ENCODE peak calls at places on chromosomes 11 and 22, in seven cellular contexts. A is ELR; L is cardiac fibroblast; W is dorsolateral prefrontal cortex; M is Caco-2; O is hepatocyte; X is activated CD4-positive, alpha-beta T cell treated with anti-CD3 and anti-CD28 coated beads for 1 hour. D is an unnamed sample.

GRCh38 chr22:25702046-25702445 is 39.9 kb upstream of the MYO18B start:
- DNase-seq in A (peak), L (peak), W (no peak), M (no peak), O (no peak), X (no peak), D (no peak)

GRCh38 chr11:6703247-6704063 is 20.3 kb upstream of the MRPL17 start:
- DNase-seq in A (peak), L (peak), W (peak), M (peak), O (peak), X (no peak), D (peak)

GRCh38 chr11:72239849-72240460 is 4.0 kb downstream of the PHOX2A start:
- DNase-seq in A (peak), L (peak), W (no peak), M (peak), O (peak), X (no peak), D (no peak)

GRCh38 chr11:122115520-122116343 is at the start of gene BLID:
- DNase-seq in A (peak), L (peak), W (peak), M (peak), O (peak), X (no peak), D (no peak)

GRCh38 chr22:50107529-50107928 is 17.7 kb downstream of the MOV10L1 start:
- DNase-seq in A (no peak), L (no peak), W (no peak), M (no peak), O (no peak), X (no peak), D (no peak)

GRCh38 chr11:131688056-131688693 is 317.8 kb downstream of the NTM start:
- DNase-seq in A (peak), L (peak), W (peak), M (peak), O (peak), X (no peak), D (no peak)

GRCh38 chr11:129141748-129142475 is 50.2 kb downstream of the ARHGAP32 start:
- DNase-seq in A (no peak), L (peak), W (no peak), M (no peak), O (no peak), X (no peak), D (no peak)

GRCh38 chr11:58574851-58575250 is 805 bp downstream of the LPXN start:
- DNase-seq in A (peak), L (peak), W (no peak), M (no peak), O (no peak), X (no peak), D (peak)

GRCh38 chr11:47417712-47418111 is 8.5 kb downstream of the PSMC3 start:
- DNase-seq in A (no peak), L (no peak), W (no peak), M (no peak), O (no peak), X (no peak), D (no peak)

GRCh38 chr22:24996420-24996952 is 44.0 kb downstream of the KIAA1671 start:
- DNase-seq in A (peak), L (no peak), W (no peak), M (peak), O (peak), X (no peak), D (peak)

GRCh38 chr11:35006389-35007128 is 90.1 kb downstream of the PDHX start:
- DNase-seq in A (peak), L (no peak), W (no peak), M (no peak), O (no peak), X (no peak), D (no peak)

GRCh38 chr11:130801287-130802146 is 114.8 kb downstream of the SNX19 start:
- DNase-seq in A (peak), L (peak), W (no peak), M (no peak), O (no peak), X (no peak), D (peak)

GRCh38 chr22:37472418-37473006 is 13.7 kb downstream of the MFNG start:
- DNase-seq in A (peak), L (peak), W (no peak), M (peak), O (peak), X (peak), D (no peak)

GRCh38 chr11:11444027-11444799 is 91.2 kb upstream of the CSNK2A3 start:
- DNase-seq in A (no peak), L (peak), W (no peak), M (no peak), O (no peak), X (no peak), D (no peak)

GRCh38 chr22:33986167-33986771 is 66.0 kb upstream of the LARGE1 start:
- DNase-seq in A (no peak), L (no peak), W (no peak), M (no peak), O (no peak), X (no peak), D (no peak)

GRCh38 chr22:43419371-43420080 is 7.7 kb downstream of the MPPED1 start:
- DNase-seq in A (no peak), L (no peak), W (no peak), M (no peak), O (no peak), X (no peak), D (no peak)

GRCh38 chr11:85590848-85591483 is 36.2 kb downstream of the DLG2 start:
- DNase-seq in A (peak), L (peak), W (no peak), M (peak), O (peak), X (no peak), D (peak)

GRCh38 chr22:36065462-36065774 is 36.8 kb upstream of the RBFOX2 start:
- DNase-seq in A (no peak), L (no peak), W (no peak), M (no peak), O (no peak), X (no peak), D (no peak)

GRCh38 chr11:47524200-47524874 is 28.6 kb downstream of the CELF1 start:
- DNase-seq in A (peak), L (peak), W (peak), M (no peak), O (peak), X (no peak), D (no peak)

GRCh38 chr11:68049509-68050370 is 10.9 kb downstream of the TCIRG1 start:
- DNase-seq in A (no peak), L (peak), W (no peak), M (no peak), O (no peak), X (no peak), D (no peak)

GRCh38 chr11:70876685-70877084 is 375.7 kb downstream of the SHANK2 start:
- DNase-seq in A (no peak), L (no peak), W (no peak), M (no peak), O (no peak), X (no peak), D (no peak)

GRCh38 chr11:12552677-12553076 is 121.5 kb upstream of the TEAD1 start:
- DNase-seq in A (no peak), L (peak), W (no peak), M (no peak), O (peak), X (no peak), D (peak)

GRCh38 chr11:128582496-128583366 is 4.6 kb downstream of the ETS1 start:
- DNase-seq in A (peak), L (peak), W (no peak), M (no peak), O (peak), X (no peak), D (peak)

GRCh38 chr11:73578786-73579185 is 19.1 kb downstream of the FAM168A start:
- DNase-seq in A (no peak), L (no peak), W (no peak), M (no peak), O (no peak), X (no peak), D (no peak)

GRCh38 chr11:79314906-79315689 is 125.7 kb downstream of the TENM4 start:
- DNase-seq in A (no peak), L (peak), W (no peak), M (peak), O (peak), X (no peak), D (no peak)

GRCh38 chr11:13141731-13142724 is 132.9 kb downstream of the RASSF10 start:
- DNase-seq in A (no peak), L (no peak), W (no peak), M (no peak), O (no peak), X (no peak), D (no peak)

GRCh38 chr22:50293441-50294318 is 13.8 kb downstream of the PLXNB2 start:
- DNase-seq in A (peak), L (peak), W (no peak), M (peak), O (peak), X (no peak), D (no peak)

GRCh38 chr11:134489728-134490127 is 77.7 kb upstream of the B3GAT1 start:
- DNase-seq in A (no peak), L (no peak), W (no peak), M (no peak), O (no peak), X (no peak), D (no peak)

GRCh38 chr11:132704796-132705375 is 827.4 kb downstream of the OPCML start:
- DNase-seq in A (no peak), L (no peak), W (no peak), M (peak), O (peak), X (no peak), D (no peak)

GRCh38 chr11:45180158-45180887 is 33.9 kb downstream of the PRDM11 start:
- DNase-seq in A (peak), L (no peak), W (no peak), M (peak), O (peak), X (no peak), D (no peak)

GRCh38 chr11:130159657-130160459 is at the start of gene ST14:
- DNase-seq in A (no peak), L (no peak), W (no peak), M (peak), O (peak), X (no peak), D (no peak)

GRCh38 chr11:2685051-2685450 is 14.7 kb downstream of the KCNQ1OT1 start:
- DNase-seq in A (no peak), L (no peak), W (no peak), M (no peak), O (no peak), X (no peak), D (no peak)

GRCh38 chr11:102981324-102981910 is 25.9 kb upstream of the MMP13 start:
- DNase-seq in A (peak), L (peak), W (no peak), M (no peak), O (no peak), X (no peak), D (no peak)

GRCh38 chr22:38243007-38243775 is 29.6 kb downstream of the TMEM184B start:
- DNase-seq in A (no peak), L (peak), W (no peak), M (no peak), O (peak), X (no peak), D (no peak)

GRCh38 chr11:122108192-122108799 is 7.7 kb downstream of the BLID start:
- DNase-seq in A (peak), L (peak), W (no peak), M (peak), O (peak), X (no peak), D (no peak)

GRCh38 chr11:76801205-76801604 is 18.0 kb downstream of the TSKU start:
- DNase-seq in A (no peak), L (no peak), W (no peak), M (no peak), O (no peak), X (no peak), D (no peak)

GRCh38 chr11:113957016-113957415 is 17.9 kb upstream of the HTR3A start:
- DNase-seq in A (no peak), L (no peak), W (no peak), M (no peak), O (no peak), X (no peak), D (no peak)

GRCh38 chr22:20783844-20784723 is 10.2 kb downstream of the SERPIND1 start:
- DNase-seq in A (peak), L (peak), W (peak), M (peak), O (peak), X (peak), D (peak)

GRCh38 chr11:70067591-70068341 is 10.4 kb upstream of the ANO1 start:
- DNase-seq in A (no peak), L (no peak), W (no peak), M (peak), O (peak), X (no peak), D (no peak)